ENCODE peak calls at places on chromosomes 4 and X, in five cellular contexts. Y is fibroblast of lung, C is anterior cingulate cortex, Q is NCI-H1105 treated with DMSO at 0.1 percent for 48 hours, P is NCI-H1092. U is an unnamed sample.

GRCh38 chrX:65034641-65035450 is 58.6 kb upstream of the ZC4H2 start:
- DNase-seq in P (peak), Y (peak), Q (peak), C (peak), U (peak)

GRCh38 chrX:11867610-11868345 is 109.7 kb downstream of the MSL3 start:
- DNase-seq in Q (no peak), P (no peak), C (no peak), Y (no peak), U (no peak)

GRCh38 chr4:152666946-152667345 is 12.9 kb downstream of the TMEM154 start:
- DNase-seq in P (no peak), Y (no peak), C (no peak), Q (no peak), U (no peak)

GRCh38 chr4:101346312-101346561 is 1.1 kb downstream of the PPP3CA start:
- DNase-seq in Q (no peak), P (no peak), C (no peak), Y (no peak), U (no peak)

GRCh38 chrX:41010188-41010846 is 74.9 kb upstream of the USP9X start:
- DNase-seq in Y (peak), P (peak), C (peak), Q (no peak), U (no peak)

GRCh38 chrX:129139837-129140679 is 383.2 kb downstream of the SMARCA1 start:
- DNase-seq in Y (peak), P (peak), C (no peak), Q (peak), U (no peak)

GRCh38 chrX:133405498-133406180 is 9.7 kb downstream of the GPC4 start:
- DNase-seq in C (no peak), P (no peak), Y (no peak), Q (no peak), U (no peak)

GRCh38 chr4:135838889-135839288 is 1637.3 kb upstream of the PABPC4L start:
- DNase-seq in Y (peak), C (peak), Q (no peak), P (no peak), U (no peak)

GRCh38 chrX:31099536-31100090 is 27.8 kb upstream of the FTHL17 start:
- DNase-seq in C (no peak), Q (no peak), P (no peak), Y (no peak), U (no peak)

GRCh38 chr4:67393699-67394281 is 151.5 kb downstream of the CENPC start:
- DNase-seq in Q (peak), C (no peak), Y (peak), P (peak), U (peak)

GRCh38 chr4:5371415-5372190 is 320.3 kb downstream of the STK32B start:
- DNase-seq in Y (peak), P (no peak), C (no peak), Q (no peak), U (peak)

GRCh38 chr4:75708218-75708691 is 16.1 kb upstream of the USO1 start:
- DNase-seq in Q (no peak), P (no peak), Y (no peak), C (no peak), U (no peak)

GRCh38 chr4:105909699-105910340 is 14.5 kb downstream of the NPNT start:
- DNase-seq in P (no peak), Q (no peak), C (no peak), Y (no peak), U (peak)

GRCh38 chr4:156193800-156194199 is 240.1 kb upstream of the CTSO start:
- DNase-seq in C (peak), Y (peak), Q (peak), P (peak), U (peak)

GRCh38 chrX:16196829-16197228 is 29.5 kb downstream of the MAGEB17 start:
- DNase-seq in Q (no peak), Y (no peak), C (no peak), P (no peak), U (no peak)

GRCh38 chr4:40763228-40763716 is 13.5 kb downstream of the NSUN7 start:
- DNase-seq in P (no peak), C (no peak), Y (peak), Q (no peak), U (no peak)

GRCh38 chr4:141706445-141706844 is 70.1 kb downstream of the IL15 start:
- DNase-seq in C (no peak), P (no peak), Y (no peak), Q (no peak), U (no peak)

GRCh38 chrX:104430720-104431119 is 135.3 kb upstream of the IL1RAPL2 start:
- DNase-seq in C (no peak), Q (no peak), P (no peak), Y (no peak), U (no peak)

U was measured in NCI-H345.